ENCODE peak calls at places on chromosomes 16 and 17, in six cellular contexts. One of them, this sample, is unnamed. For H3K4me1, the result is how much of the 10 kb centered on the place peaks cover.

GRCh38 chr16:19168173-19169080 is at the start of gene SYT17:
- DNase-seq in CD8-positive, alpha-beta T cell: no peak
- DNase-seq in PC-3: peak
- DNase-seq in right lobe of liver: peak
- DNase-seq in A549: peak
- DNase-seq in thoracic aorta: no peak
- DNase-seq in this sample: peak

GRCh38 chr17:47846741-47847340 is 4.1 kb downstream of the SP6 start:
- DNase-seq in thoracic aorta: no peak
- DNase-seq in PC-3: no peak
- DNase-seq in A549: no peak
- DNase-seq in right lobe of liver: no peak
- DNase-seq in CD8-positive, alpha-beta T cell: no peak
- DNase-seq in this sample: no peak

GRCh38 chr16:21156767-21157467 is 1.6 kb upstream of the LDAF1 start:
- DNase-seq in PC-3: peak
- DNase-seq in CD8-positive, alpha-beta T cell: no peak
- DNase-seq in A549: peak
- DNase-seq in thoracic aorta: no peak
- DNase-seq in right lobe of liver: no peak
- DNase-seq in this sample: no peak

GRCh38 chr17:72008236-72008874 is 112.5 kb upstream of the SOX9 start:
- DNase-seq in A549: no peak
- DNase-seq in CD8-positive, alpha-beta T cell: no peak
- DNase-seq in PC-3: peak
- DNase-seq in thoracic aorta: no peak
- DNase-seq in right lobe of liver: no peak
- DNase-seq in this sample: no peak

GRCh38 chr16:68068926-68069325 is 16.2 kb upstream of the NFATC3 start:
- DNase-seq in PC-3: no peak
- DNase-seq in CD8-positive, alpha-beta T cell: no peak
- DNase-seq in right lobe of liver: no peak
- DNase-seq in A549: no peak
- DNase-seq in thoracic aorta: no peak
- DNase-seq in this sample: no peak

GRCh38 chr17:78753316-78754250 is 28.5 kb downstream of the CYTH1 start:
- DNase-seq in A549: no peak
- DNase-seq in thoracic aorta: no peak
- DNase-seq in PC-3: peak
- DNase-seq in CD8-positive, alpha-beta T cell: no peak
- DNase-seq in right lobe of liver: no peak
- DNase-seq in this sample: no peak

GRCh38 chr17:48444531-48445247 is 14.7 kb upstream of the SKAP1 start:
- DNase-seq in PC-3: no peak
- DNase-seq in CD8-positive, alpha-beta T cell: peak
- DNase-seq in right lobe of liver: no peak
- DNase-seq in thoracic aorta: no peak
- DNase-seq in A549: no peak
- DNase-seq in this sample: no peak

GRCh38 chr16:5442054-5442453 is 344.5 kb upstream of the EEF2KMT start:
- DNase-seq in CD8-positive, alpha-beta T cell: no peak
- DNase-seq in thoracic aorta: no peak
- DNase-seq in PC-3: no peak
- DNase-seq in A549: no peak
- DNase-seq in right lobe of liver: no peak
- DNase-seq in this sample: no peak

GRCh38 chr16:80997964-80998620 is 8.6 kb downstream of the CMC2 start:
- DNase-seq in A549: no peak
- DNase-seq in CD8-positive, alpha-beta T cell: no peak
- DNase-seq in right lobe of liver: no peak
- DNase-seq in PC-3: no peak
- DNase-seq in thoracic aorta: no peak
- DNase-seq in this sample: peak

GRCh38 chr16:31135535-31136286 is at the start of gene PRSS8:
- DNase-seq in PC-3: peak
- DNase-seq in thoracic aorta: no peak
- DNase-seq in CD8-positive, alpha-beta T cell: no peak
- DNase-seq in right lobe of liver: peak
- DNase-seq in A549: no peak
- DNase-seq in this sample: peak
- H3K4me1 ChIP-seq in PC-3: under half
- H3K4me1 ChIP-seq in thoracic aorta: under half
- H3K4me1 ChIP-seq in CD8-positive, alpha-beta T cell: under half
- H3K4me1 ChIP-seq in right lobe of liver: under half
- H3K4me1 ChIP-seq in A549: under half
- H3K4me1 ChIP-seq in this sample: under half

GRCh38 chr17:7479139-7479388 is 367 bp downstream of the ZBTB4 start:
- DNase-seq in CD8-positive, alpha-beta T cell: no peak
- DNase-seq in PC-3: no peak
- DNase-seq in right lobe of liver: no peak
- DNase-seq in A549: no peak
- DNase-seq in thoracic aorta: no peak
- DNase-seq in this sample: no peak
- H3K4me1 ChIP-seq in CD8-positive, alpha-beta T cell: under half
- H3K4me1 ChIP-seq in PC-3: under half
- H3K4me1 ChIP-seq in right lobe of liver: under half
- H3K4me1 ChIP-seq in A549: under half
- H3K4me1 ChIP-seq in thoracic aorta: under half
- H3K4me1 ChIP-seq in this sample: half or more

GRCh38 chr16:9094008-9094846 is 2.8 kb downstream of the HAPSTR1 start:
- DNase-seq in A549: no peak
- DNase-seq in PC-3: no peak
- DNase-seq in CD8-positive, alpha-beta T cell: no peak
- DNase-seq in right lobe of liver: no peak
- DNase-seq in thoracic aorta: no peak
- DNase-seq in this sample: no peak
- H3K4me1 ChIP-seq in A549: half or more
- H3K4me1 ChIP-seq in PC-3: under half
- H3K4me1 ChIP-seq in CD8-positive, alpha-beta T cell: half or more
- H3K4me1 ChIP-seq in right lobe of liver: under half
- H3K4me1 ChIP-seq in thoracic aorta: half or more
- H3K4me1 ChIP-seq in this sample: half or more

GRCh38 chr17:68296217-68297140 is 5.2 kb downstream of the ARSG start:
- DNase-seq in thoracic aorta: no peak
- DNase-seq in A549: no peak
- DNase-seq in right lobe of liver: no peak
- DNase-seq in PC-3: no peak
- DNase-seq in CD8-positive, alpha-beta T cell: peak
- DNase-seq in this sample: no peak
- H3K4me1 ChIP-seq in thoracic aorta: under half
- H3K4me1 ChIP-seq in A549: under half
- H3K4me1 ChIP-seq in right lobe of liver: under half
- H3K4me1 ChIP-seq in PC-3: under half
- H3K4me1 ChIP-seq in CD8-positive, alpha-beta T cell: half or more
- H3K4me1 ChIP-seq in this sample: under half

GRCh38 chr17:76271669-76272540 is 6.8 kb downstream of the UBALD2 start:
- DNase-seq in CD8-positive, alpha-beta T cell: peak
- DNase-seq in thoracic aorta: no peak
- DNase-seq in A549: no peak
- DNase-seq in right lobe of liver: no peak
- DNase-seq in PC-3: no peak
- DNase-seq in this sample: peak

GRCh38 chr17:76273435-76273921 is 8.3 kb downstream of the UBALD2 start:
- DNase-seq in PC-3: no peak
- DNase-seq in thoracic aorta: no peak
- DNase-seq in A549: no peak
- DNase-seq in right lobe of liver: no peak
- DNase-seq in CD8-positive, alpha-beta T cell: no peak
- DNase-seq in this sample: peak

GRCh38 chr17:76270770-76271668 is 5.9 kb downstream of the UBALD2 start:
- DNase-seq in right lobe of liver: no peak
- DNase-seq in PC-3: no peak
- DNase-seq in thoracic aorta: no peak
- DNase-seq in CD8-positive, alpha-beta T cell: peak
- DNase-seq in A549: no peak
- DNase-seq in this sample: no peak

GRCh38 chr17:76273923-76274558 is 8.9 kb downstream of the UBALD2 start:
- DNase-seq in A549: no peak
- DNase-seq in right lobe of liver: no peak
- DNase-seq in thoracic aorta: no peak
- DNase-seq in PC-3: no peak
- DNase-seq in CD8-positive, alpha-beta T cell: peak
- DNase-seq in this sample: no peak

GRCh38 chr17:76272541-76273434 is 7.6 kb downstream of the UBALD2 start:
- DNase-seq in thoracic aorta: no peak
- DNase-seq in PC-3: no peak
- DNase-seq in CD8-positive, alpha-beta T cell: peak
- DNase-seq in right lobe of liver: no peak
- DNase-seq in A549: no peak
- DNase-seq in this sample: peak
- H3K4me1 ChIP-seq in thoracic aorta: under half
- H3K4me1 ChIP-seq in PC-3: under half
- H3K4me1 ChIP-seq in CD8-positive, alpha-beta T cell: half or more
- H3K4me1 ChIP-seq in right lobe of liver: under half
- H3K4me1 ChIP-seq in A549: under half
- H3K4me1 ChIP-seq in this sample: half or more

GRCh38 chr17:17497845-17498520 is 1.8 kb upstream of the RASD1 start:
- DNase-seq in thoracic aorta: no peak
- DNase-seq in PC-3: no peak
- DNase-seq in CD8-positive, alpha-beta T cell: no peak
- DNase-seq in A549: no peak
- DNase-seq in right lobe of liver: peak
- DNase-seq in this sample: no peak

GRCh38 chr17:17496189-17497064 is at the start of gene RASD1:
- DNase-seq in A549: peak
- DNase-seq in thoracic aorta: peak
- DNase-seq in CD8-positive, alpha-beta T cell: peak
- DNase-seq in PC-3: peak
- DNase-seq in right lobe of liver: peak
- DNase-seq in this sample: peak

GRCh38 chr17:17499402-17500145 is 3.4 kb upstream of the RASD1 start:
- DNase-seq in CD8-positive, alpha-beta T cell: no peak
- DNase-seq in right lobe of liver: peak
- DNase-seq in PC-3: no peak
- DNase-seq in thoracic aorta: no peak
- DNase-seq in A549: no peak
- DNase-seq in this sample: no peak

GRCh38 chr17:17497065-17497844 is 1.1 kb upstream of the RASD1 start:
- DNase-seq in right lobe of liver: no peak
- DNase-seq in A549: no peak
- DNase-seq in PC-3: no peak
- DNase-seq in thoracic aorta: no peak
- DNase-seq in CD8-positive, alpha-beta T cell: no peak
- DNase-seq in this sample: no peak

GRCh38 chr17:17498606-17499301 is 2.6 kb upstream of the RASD1 start:
- DNase-seq in A549: no peak
- DNase-seq in PC-3: no peak
- DNase-seq in right lobe of liver: peak
- DNase-seq in thoracic aorta: no peak
- DNase-seq in CD8-positive, alpha-beta T cell: no peak
- DNase-seq in this sample: no peak
- H3K4me1 ChIP-seq in A549: under half
- H3K4me1 ChIP-seq in PC-3: under half
- H3K4me1 ChIP-seq in right lobe of liver: under half
- H3K4me1 ChIP-seq in thoracic aorta: under half
- H3K4me1 ChIP-seq in CD8-positive, alpha-beta T cell: under half
- H3K4me1 ChIP-seq in this sample: under half

GRCh38 chr17:74994440-74994839 is 7.0 kb downstream of the CDR2L start:
- DNase-seq in A549: no peak
- DNase-seq in thoracic aorta: no peak
- DNase-seq in CD8-positive, alpha-beta T cell: no peak
- DNase-seq in PC-3: no peak
- DNase-seq in right lobe of liver: no peak
- DNase-seq in this sample: no peak

GRCh38 chr17:74992223-74992622 is 4.8 kb downstream of the CDR2L start:
- DNase-seq in A549: no peak
- DNase-seq in PC-3: no peak
- DNase-seq in CD8-positive, alpha-beta T cell: no peak
- DNase-seq in thoracic aorta: no peak
- DNase-seq in right lobe of liver: no peak
- DNase-seq in this sample: no peak

GRCh38 chr17:74987909-74988711 is 678 bp downstream of the CDR2L start:
- DNase-seq in right lobe of liver: peak
- DNase-seq in A549: peak
- DNase-seq in PC-3: peak
- DNase-seq in CD8-positive, alpha-beta T cell: no peak
- DNase-seq in thoracic aorta: peak
- DNase-seq in this sample: peak

GRCh38 chr17:74987418-74987908 is at the start of gene CDR2L:
- DNase-seq in thoracic aorta: peak
- DNase-seq in A549: peak
- DNase-seq in CD8-positive, alpha-beta T cell: peak
- DNase-seq in PC-3: peak
- DNase-seq in right lobe of liver: peak
- DNase-seq in this sample: peak

GRCh38 chr17:74990581-74991105 is 3.2 kb downstream of the CDR2L start:
- DNase-seq in thoracic aorta: no peak
- DNase-seq in CD8-positive, alpha-beta T cell: no peak
- DNase-seq in A549: no peak
- DNase-seq in PC-3: no peak
- DNase-seq in right lobe of liver: no peak
- DNase-seq in this sample: no peak
- H3K4me1 ChIP-seq in thoracic aorta: under half
- H3K4me1 ChIP-seq in CD8-positive, alpha-beta T cell: under half
- H3K4me1 ChIP-seq in A549: half or more
- H3K4me1 ChIP-seq in PC-3: under half
- H3K4me1 ChIP-seq in right lobe of liver: under half
- H3K4me1 ChIP-seq in this sample: under half

DNA sequence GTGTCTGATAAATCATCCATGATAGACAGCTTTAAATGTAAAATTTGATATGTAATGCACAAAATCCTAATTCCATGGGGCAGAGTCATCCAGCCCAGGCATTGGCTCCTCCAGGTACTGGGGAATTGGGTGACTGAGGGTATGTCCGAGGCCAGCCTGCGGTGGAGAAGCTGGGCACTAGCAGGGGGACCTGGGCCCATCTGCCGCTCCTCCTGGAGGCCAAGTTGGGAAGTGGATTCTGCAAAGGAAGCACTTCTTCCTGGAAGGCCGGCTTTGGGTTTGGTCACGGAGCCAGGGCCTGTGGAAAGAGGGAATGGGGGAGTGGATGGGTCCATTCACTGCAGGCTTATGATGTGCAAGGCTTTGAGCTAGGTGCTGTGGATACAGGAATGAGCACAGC is 85.8 kb downstream of the GNAO1 start:
- DNase-seq in thoracic aorta: no peak
- DNase-seq in PC-3: peak
- DNase-seq in right lobe of liver: no peak
- DNase-seq in CD8-positive, alpha-beta T cell: no peak
- DNase-seq in A549: peak
- DNase-seq in this sample: no peak
- H3K4me1 ChIP-seq in thoracic aorta: under half
- H3K4me1 ChIP-seq in PC-3: under half
- H3K4me1 ChIP-seq in right lobe of liver: under half
- H3K4me1 ChIP-seq in CD8-positive, alpha-beta T cell: under half
- H3K4me1 ChIP-seq in A549: under half
- H3K4me1 ChIP-seq in this sample: under half

GRCh38 chr17:74190807-74191206 is 12.7 kb upstream of the RPL38 start:
- DNase-seq in thoracic aorta: no peak
- DNase-seq in PC-3: peak
- DNase-seq in right lobe of liver: no peak
- DNase-seq in A549: peak
- DNase-seq in CD8-positive, alpha-beta T cell: no peak
- DNase-seq in this sample: peak
- H3K4me1 ChIP-seq in thoracic aorta: under half
- H3K4me1 ChIP-seq in PC-3: under half
- H3K4me1 ChIP-seq in right lobe of liver: under half
- H3K4me1 ChIP-seq in A549: under half
- H3K4me1 ChIP-seq in CD8-positive, alpha-beta T cell: under half
- H3K4me1 ChIP-seq in this sample: under half